ENCODE peak calls at places on chromosomes 4 and X, in five cellular contexts. V is GM20000, B is right atrium auricular region, N is uterus, Z is A549. H is an unnamed sample.

GRCh38 chrX:78517124-78517523 is 142.0 kb downstream of the RTL3 start:
- DNase-seq in B (no peak), V (peak; percentile 12), N (no peak), Z (no peak), H (no peak)

GRCh38 chr4:139184129-139184528 is 7.1 kb upstream of the ELF2 start:
- DNase-seq in V (peak; percentile 34), Z (no peak), N (no peak), B (no peak), H (no peak)

GRCh38 chr4:113637823-113638691 is 123.5 kb downstream of the CAMK2D start:
- DNase-seq in V (no peak), B (no peak), N (no peak), Z (no peak), H (no peak)

GRCh38 chr4:186424745-186425144 is 130.6 kb downstream of the MTNR1A start:
- DNase-seq in V (no peak), N (no peak), Z (no peak), B (no peak), H (no peak)

GRCh38 chr4:169410839-169411770 is 140.3 kb upstream of the SH3RF1 start:
- DNase-seq in N (no peak), V (peak; percentile 47), B (no peak), Z (no peak), H (no peak)

GRCh38 chr4:3186609-3187008 is 62.4 kb upstream of the MSANTD1 start:
- DNase-seq in V (no peak), B (peak; percentile 47), Z (no peak), N (no peak), H (peak; percentile 40)

GRCh38 chrX:24259544-24260240 is 54.2 kb downstream of the SUPT20HL2 start:
- DNase-seq in V (peak; percentile 13), B (no peak), Z (peak; percentile 43), N (peak; percentile 52), H (no peak)

GRCh38 chr4:154332681-154333421 is 158.7 kb downstream of the DCHS2 start:
- DNase-seq in B (no peak), N (no peak), Z (no peak), V (peak; percentile 12), H (no peak)

GRCh38 chr4:153521995-153522799 is 56.0 kb downstream of the TMEM131L start:
- DNase-seq in V (no peak), B (no peak), Z (no peak), N (no peak), H (no peak)

GRCh38 chr4:182143086-182143821 is 99.9 kb upstream of the TENM3 start:
- DNase-seq in N (no peak), Z (no peak), B (no peak), V (no peak), H (no peak)

GRCh38 chr4:184168406-184169019 is 49.2 kb downstream of the ENPP6 start:
- DNase-seq in N (peak; percentile 61), Z (peak; percentile 46), B (peak; percentile 68), V (peak; percentile 88), H (peak; percentile 92)

GRCh38 chrX:68895339-68896250 is 66.8 kb downstream of the EFNB1 start:
- DNase-seq in V (no peak), N (peak; percentile 70), Z (no peak), B (peak; percentile 66), H (no peak)

GRCh38 chr4:104286867-104287266 is 207.8 kb downstream of the CXXC4 start:
- DNase-seq in V (no peak), N (no peak), B (no peak), Z (no peak), H (no peak)

GRCh38 chr4:171676555-171677215 is 136.5 kb upstream of the GALNTL6 start:
- DNase-seq in V (peak; percentile 24), Z (no peak), N (no peak), B (no peak), H (no peak)

GRCh38 chr4:26885912-26886274 is 25.3 kb downstream of the STIM2 start:
- DNase-seq in Z (no peak), V (peak; percentile 44), N (no peak), B (no peak), H (no peak)

GRCh38 chr4:7894677-7895181 is 44.9 kb downstream of the AFAP1 start:
- DNase-seq in B (no peak), Z (no peak), V (no peak), N (no peak), H (no peak)

GRCh38 chrX:5559386-5559785 is 669.3 kb downstream of the NLGN4X start:
- DNase-seq in V (no peak), Z (no peak), N (no peak), B (no peak), H (no peak)

GRCh38 chrX:152632445-152633097 is 5.1 kb upstream of the GABRQ start:
- DNase-seq in V (no peak), B (no peak), N (no peak), Z (peak; percentile 14), H (no peak)

GRCh38 chr4:120156115-120156718 is 89.6 kb upstream of the MAD2L1 start:
- DNase-seq in Z (peak; percentile 3), N (peak; percentile 20), B (no peak), V (peak; percentile 24), H (no peak)

GRCh38 chrX:56994375-56995270 is 718 bp downstream of the SPIN3 start:
- DNase-seq in Z (no peak), B (no peak), N (no peak), V (no peak), H (no peak)

GRCh38 chr4:147808447-147808846 is 76.6 kb downstream of the ARHGAP10 start:
- DNase-seq in V (no peak), N (no peak), B (no peak), Z (no peak), H (peak; percentile 15)

DNA sequence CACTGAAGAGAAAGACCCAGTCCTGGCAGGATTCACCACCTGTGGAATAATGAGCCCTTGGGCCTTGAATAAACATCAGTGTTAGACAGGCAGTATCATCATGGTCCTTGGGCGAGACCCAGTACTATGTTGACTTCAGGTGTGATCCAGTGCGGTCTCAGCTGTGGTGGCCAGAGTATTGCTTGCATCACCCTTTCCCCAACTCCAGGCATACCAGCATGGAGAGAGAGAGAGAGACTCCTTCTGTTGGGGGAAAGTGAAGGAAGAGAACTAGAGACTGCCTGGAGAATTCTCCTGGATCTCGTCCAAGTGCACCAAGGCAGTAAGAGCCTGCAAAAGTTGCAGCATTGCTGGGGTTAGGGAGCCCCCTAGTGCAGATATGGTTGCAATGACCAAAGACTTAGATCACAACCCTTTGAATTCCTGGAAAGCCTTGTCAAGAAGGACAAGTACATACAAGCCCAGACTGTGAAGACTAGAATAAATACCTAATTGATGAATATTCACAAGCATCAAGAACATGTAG is 61.1 kb upstream of the VAMP7 start:
- DNase-seq in N (peak; percentile 43), Z (peak; percentile 5), B (peak; percentile 59), V (peak; percentile 35), H (no peak)
- TF ChIP-seq CTCF in N (peak; percentile 63), Z (peak; percentile 64), B (peak; percentile 69), V (peak; percentile 46), H (peak; percentile 74)

DNA sequence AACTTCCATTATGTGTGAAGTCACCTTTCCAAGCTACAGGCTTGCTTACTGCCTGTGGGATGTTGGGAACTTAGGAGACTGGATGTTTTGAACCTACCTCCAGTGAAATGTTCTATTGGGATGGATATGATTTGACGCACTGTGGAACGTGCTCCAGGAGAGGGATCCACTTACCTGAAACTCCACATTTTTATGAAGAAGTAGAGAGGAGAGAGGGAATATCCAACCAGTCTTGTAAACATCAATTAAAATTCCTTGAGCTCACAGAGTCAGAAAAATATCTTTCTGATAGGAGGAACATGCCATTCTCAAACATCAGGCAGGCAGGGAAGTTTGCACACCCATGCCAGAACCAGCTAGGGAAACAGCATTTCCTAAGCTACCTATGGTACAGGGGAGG is 91.1 kb upstream of the MAOA start:
- DNase-seq in V (no peak), N (no peak), Z (no peak), B (no peak), H (no peak)
- TF ChIP-seq CTCF in V (no peak), N (no peak), Z (no peak), B (no peak), H (no peak)

GRCh38 chr4:13988347-13989265 is 361.1 kb upstream of the BOD1L1 start:
- DNase-seq in V (no peak), B (peak; percentile 77), Z (peak; percentile 35), N (no peak), H (no peak)

GRCh38 chr4:13992975-13993495 is 365.5 kb upstream of the BOD1L1 start:
- DNase-seq in Z (no peak), N (no peak), V (no peak), B (no peak), H (no peak)

GRCh38 chr4:13992041-13992440 is 364.5 kb upstream of the BOD1L1 start:
- DNase-seq in V (no peak), N (no peak), B (no peak), Z (no peak), H (no peak)

GRCh38 chr4:13989496-13989895 is 362.0 kb upstream of the BOD1L1 start:
- DNase-seq in N (no peak), Z (no peak), B (no peak), V (no peak), H (no peak)

DNA sequence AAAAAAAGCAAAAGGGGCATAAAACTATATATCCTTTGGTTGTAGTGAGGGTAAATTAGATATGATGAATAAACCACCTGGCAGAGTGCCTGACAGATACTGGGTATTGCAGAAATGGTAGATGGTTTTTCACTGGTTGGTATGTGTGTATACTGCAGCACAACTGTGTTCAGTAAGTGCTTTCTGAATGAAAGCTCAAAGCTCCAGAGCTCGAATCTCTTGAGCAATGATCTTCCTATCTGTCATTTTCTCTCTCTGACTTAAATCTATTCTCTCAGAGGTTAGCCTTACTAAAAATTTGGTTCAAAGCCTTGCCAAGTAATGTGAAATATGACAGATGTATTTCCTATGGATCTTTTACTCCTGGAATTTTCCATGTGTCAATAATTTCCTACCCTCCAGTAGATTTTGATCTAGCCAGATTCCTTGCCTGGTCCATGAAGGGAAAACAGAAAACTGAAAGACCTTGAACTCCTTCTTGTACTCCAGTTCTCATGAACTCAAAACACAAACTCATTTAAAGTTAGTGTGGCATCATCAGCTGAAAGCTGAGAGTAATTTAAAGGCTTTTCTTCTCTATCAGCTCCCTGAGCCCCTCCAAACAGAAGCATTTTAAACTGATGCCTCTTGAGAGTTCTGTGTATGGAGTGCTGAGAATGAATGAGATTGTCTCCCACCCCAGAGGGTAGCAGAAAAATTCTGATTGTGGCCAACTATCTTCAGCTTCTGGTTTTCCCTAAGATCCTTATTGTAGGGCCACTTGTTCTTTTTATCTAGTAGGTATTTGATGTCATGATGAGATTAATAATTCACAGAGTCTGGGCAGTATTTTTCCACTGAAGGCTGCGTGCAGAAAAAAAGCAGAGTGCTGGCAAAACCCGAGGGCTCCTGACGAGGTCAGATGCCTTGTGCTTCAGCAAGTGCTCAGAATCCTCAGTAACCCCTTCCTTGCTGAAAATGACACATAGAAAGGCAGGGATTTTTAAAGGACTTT is 363.4 kb upstream of the BOD1L1 start:
- DNase-seq in B (no peak), V (no peak), N (no peak), Z (peak; percentile 55), H (no peak)
- TF ChIP-seq CTCF in B (no peak), V (no peak), N (no peak), Z (no peak), H (no peak)

GRCh38 chrX:119189586-119189985 is 46.5 kb upstream of the PGRMC1 start:
- DNase-seq in N (peak; percentile 25), V (no peak), B (peak; percentile 77), Z (no peak), H (no peak)

GRCh38 chrX:119190251-119190651 is 45.8 kb upstream of the PGRMC1 start:
- DNase-seq in B (no peak), V (no peak), Z (no peak), N (no peak), H (no peak)

GRCh38 chrX:119189115-119189514 is 47.0 kb upstream of the PGRMC1 start:
- DNase-seq in B (no peak), N (no peak), V (no peak), Z (no peak), H (no peak)

GRCh38 chrX:119190736-119191282 is 45.3 kb upstream of the PGRMC1 start:
- DNase-seq in B (peak; percentile 59), V (no peak), Z (no peak), N (peak; percentile 21), H (no peak)

GRCh38 chrX:119194631-119195030 is 41.5 kb upstream of the PGRMC1 start:
- DNase-seq in V (no peak), B (no peak), Z (no peak), N (no peak), H (no peak)
- TF ChIP-seq CTCF in V (no peak), B (peak; percentile 42), Z (peak; percentile 30), N (no peak), H (no peak)